ENCODE peak calls at places on chromosomes 1 and 21, in six cellular contexts. One of them, this sample, is unnamed.

GRCh38 chr1:236284291-236284711 is 2.5 kb upstream of the ERO1B start:
- DNase-seq in tibial nerve: no peak
- DNase-seq in neuronal stem cell: peak; percentile 39
- DNase-seq in tibial artery: no peak
- DNase-seq in K562: no peak
- DNase-seq in psoas muscle: no peak
- DNase-seq in this sample: no peak

GRCh38 chr1:31977361-31978131 is 36.1 kb upstream of the KHDRBS1 start:
- DNase-seq in neuronal stem cell: no peak
- DNase-seq in tibial artery: no peak
- DNase-seq in tibial nerve: no peak
- DNase-seq in psoas muscle: peak; percentile 74
- DNase-seq in K562: peak; percentile 80
- DNase-seq in this sample: no peak

GRCh38 chr1:116335847-116336246 is 37.2 kb upstream of the ATP1A1 start:
- DNase-seq in tibial nerve: no peak
- DNase-seq in K562: no peak
- DNase-seq in psoas muscle: no peak
- DNase-seq in tibial artery: no peak
- DNase-seq in neuronal stem cell: no peak
- DNase-seq in this sample: no peak

GRCh38 chr1:211920141-211920572 is 89.6 kb upstream of the LPGAT1 start:
- DNase-seq in K562: no peak
- DNase-seq in neuronal stem cell: no peak
- DNase-seq in tibial artery: peak; percentile 61
- DNase-seq in tibial nerve: peak; percentile 38
- DNase-seq in psoas muscle: no peak
- DNase-seq in this sample: no peak

GRCh38 chr1:36656838-36657237 is 174.1 kb upstream of the CSF3R start:
- DNase-seq in tibial nerve: no peak
- DNase-seq in tibial artery: no peak
- DNase-seq in psoas muscle: no peak
- DNase-seq in K562: no peak
- DNase-seq in neuronal stem cell: no peak
- DNase-seq in this sample: no peak

GRCh38 chr1:23325393-23325792 is 18.7 kb downstream of the HNRNPR start:
- DNase-seq in tibial artery: no peak
- DNase-seq in tibial nerve: no peak
- DNase-seq in K562: no peak
- DNase-seq in neuronal stem cell: no peak
- DNase-seq in psoas muscle: no peak
- DNase-seq in this sample: no peak

GRCh38 chr1:47415728-47416318 is at the start of gene FOXE3:
- DNase-seq in K562: no peak
- DNase-seq in neuronal stem cell: no peak
- DNase-seq in tibial artery: no peak
- DNase-seq in psoas muscle: no peak
- DNase-seq in tibial nerve: no peak
- DNase-seq in this sample: no peak

GRCh38 chr1:197557302-197557701 is 218.0 kb downstream of the DENND1B start:
- DNase-seq in psoas muscle: no peak
- DNase-seq in tibial nerve: no peak
- DNase-seq in K562: no peak
- DNase-seq in tibial artery: no peak
- DNase-seq in neuronal stem cell: no peak
- DNase-seq in this sample: no peak

GRCh38 chr1:210233216-210233494 is 559 bp downstream of the SERTAD4 start:
- DNase-seq in tibial nerve: no peak
- DNase-seq in psoas muscle: no peak
- DNase-seq in K562: no peak
- DNase-seq in tibial artery: no peak
- DNase-seq in neuronal stem cell: no peak
- DNase-seq in this sample: no peak

GRCh38 chr1:53470155-53470554 is 11.0 kb downstream of the DMRTB1 start:
- DNase-seq in K562: peak; percentile 69
- DNase-seq in tibial artery: peak; percentile 50
- DNase-seq in psoas muscle: peak; percentile 83
- DNase-seq in neuronal stem cell: peak; percentile 87
- DNase-seq in tibial nerve: peak; percentile 36
- DNase-seq in this sample: peak; percentile 56

GRCh38 chr1:98046031-98046641 is 125.3 kb upstream of the DPYD start:
- DNase-seq in K562: no peak
- DNase-seq in tibial nerve: no peak
- DNase-seq in neuronal stem cell: no peak
- DNase-seq in psoas muscle: no peak
- DNase-seq in tibial artery: no peak
- DNase-seq in this sample: no peak

GRCh38 chr1:228391411-228392020 is 15.1 kb downstream of the TRIM11 start:
- DNase-seq in K562: no peak
- DNase-seq in tibial nerve: no peak
- DNase-seq in psoas muscle: peak; percentile 41
- DNase-seq in tibial artery: no peak
- DNase-seq in neuronal stem cell: no peak
- DNase-seq in this sample: no peak

GRCh38 chr1:107975861-107976260 is 10.9 kb upstream of the VAV3 start:
- DNase-seq in K562: no peak
- DNase-seq in psoas muscle: no peak
- DNase-seq in tibial nerve: no peak
- DNase-seq in tibial artery: no peak
- DNase-seq in neuronal stem cell: no peak
- DNase-seq in this sample: no peak

GRCh38 chr1:165288301-165289120 is 68.0 kb downstream of the LMX1A start:
- DNase-seq in tibial artery: no peak
- DNase-seq in psoas muscle: peak; percentile 58
- DNase-seq in K562: no peak
- DNase-seq in neuronal stem cell: no peak
- DNase-seq in tibial nerve: no peak
- DNase-seq in this sample: no peak

GRCh38 chr1:2789986-2790581 is 11.4 kb downstream of the TTC34 start:
- DNase-seq in neuronal stem cell: no peak
- DNase-seq in psoas muscle: peak; percentile 38
- DNase-seq in tibial nerve: no peak
- DNase-seq in tibial artery: no peak
- DNase-seq in K562: no peak
- DNase-seq in this sample: no peak

GRCh38 chr1:47485817-47486216 is 48.0 kb downstream of the FOXD2 start:
- DNase-seq in neuronal stem cell: no peak
- DNase-seq in tibial artery: no peak
- DNase-seq in tibial nerve: no peak
- DNase-seq in K562: no peak
- DNase-seq in psoas muscle: no peak
- DNase-seq in this sample: no peak

GRCh38 chr1:81679972-81680371 is 120.8 kb upstream of the ADGRL2 start:
- DNase-seq in K562: no peak
- DNase-seq in psoas muscle: no peak
- DNase-seq in tibial artery: no peak
- DNase-seq in neuronal stem cell: peak; percentile 35
- DNase-seq in tibial nerve: no peak
- DNase-seq in this sample: no peak

GRCh38 chr21:32237021-32237420 is 41.8 kb downstream of the MIS18A start:
- DNase-seq in tibial nerve: no peak
- DNase-seq in psoas muscle: no peak
- DNase-seq in neuronal stem cell: no peak
- DNase-seq in K562: no peak
- DNase-seq in tibial artery: no peak
- DNase-seq in this sample: no peak

GRCh38 chr1:114623364-114623763 is 41.9 kb upstream of the BCAS2 start:
- DNase-seq in K562: no peak
- DNase-seq in psoas muscle: no peak
- DNase-seq in neuronal stem cell: no peak
- DNase-seq in tibial nerve: no peak
- DNase-seq in tibial artery: no peak
- DNase-seq in this sample: no peak

GRCh38 chr1:76289692-76290091 is 215.1 kb downstream of the ST6GALNAC3 start:
- DNase-seq in K562: no peak
- DNase-seq in neuronal stem cell: no peak
- DNase-seq in tibial artery: no peak
- DNase-seq in tibial nerve: no peak
- DNase-seq in psoas muscle: no peak
- DNase-seq in this sample: no peak

GRCh38 chr21:15444118-15444960 is 285.4 kb upstream of the USP25 start:
- DNase-seq in psoas muscle: no peak
- DNase-seq in tibial nerve: no peak
- DNase-seq in neuronal stem cell: no peak
- DNase-seq in K562: no peak
- DNase-seq in tibial artery: no peak
- DNase-seq in this sample: no peak

GRCh38 chr21:29304577-29304976 is 5.9 kb downstream of the BACH1 start:
- DNase-seq in tibial nerve: no peak
- DNase-seq in tibial artery: no peak
- DNase-seq in K562: no peak
- DNase-seq in psoas muscle: no peak
- DNase-seq in neuronal stem cell: no peak
- DNase-seq in this sample: no peak

GRCh38 chr21:29301703-29302102 is 3.0 kb downstream of the BACH1 start:
- DNase-seq in neuronal stem cell: no peak
- DNase-seq in psoas muscle: no peak
- DNase-seq in K562: no peak
- DNase-seq in tibial artery: no peak
- DNase-seq in tibial nerve: no peak
- DNase-seq in this sample: no peak

GRCh38 chr21:29303301-29303700 is 4.6 kb downstream of the BACH1 start:
- DNase-seq in K562: no peak
- DNase-seq in psoas muscle: no peak
- DNase-seq in tibial nerve: no peak
- DNase-seq in tibial artery: no peak
- DNase-seq in neuronal stem cell: no peak
- DNase-seq in this sample: no peak

GRCh38 chr21:29300547-29301138 is 1.9 kb downstream of the BACH1 start:
- DNase-seq in neuronal stem cell: no peak
- DNase-seq in psoas muscle: no peak
- DNase-seq in tibial nerve: no peak
- DNase-seq in K562: no peak
- DNase-seq in tibial artery: no peak
- DNase-seq in this sample: no peak

DNA sequence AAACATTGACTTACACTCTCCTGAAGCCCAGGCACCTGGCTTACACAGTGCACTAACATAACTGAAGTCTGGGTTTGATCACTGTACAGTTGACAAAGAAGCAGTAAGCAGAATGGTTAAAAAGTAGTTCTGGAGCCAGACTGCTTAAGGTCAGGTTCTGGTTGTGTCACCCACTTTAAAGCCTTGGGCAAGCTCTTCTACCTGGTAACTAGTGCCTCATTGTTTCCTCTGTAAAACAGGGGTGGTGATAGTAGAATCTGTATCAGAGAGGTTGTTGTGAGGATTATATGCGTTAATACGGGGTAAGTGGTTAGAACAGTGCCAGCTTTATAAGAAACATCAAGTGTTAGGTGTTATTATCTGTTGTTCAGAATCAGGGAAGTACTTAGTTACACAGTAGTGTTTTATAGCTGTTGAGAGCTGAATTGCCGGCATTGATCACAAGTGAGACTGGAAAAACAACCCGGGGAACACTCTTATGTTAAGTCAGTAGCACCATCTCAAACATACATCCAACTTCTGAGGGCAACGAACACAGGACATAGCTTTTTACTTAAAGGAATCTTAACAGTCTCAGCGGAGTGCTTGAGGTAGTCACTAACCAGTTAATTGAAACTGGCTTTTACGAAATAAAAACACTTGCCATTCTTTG is 3.7 kb downstream of the BACH1 start:
- DNase-seq in psoas muscle: no peak
- DNase-seq in tibial nerve: no peak
- DNase-seq in neuronal stem cell: no peak
- DNase-seq in K562: no peak
- DNase-seq in tibial artery: no peak
- DNase-seq in this sample: no peak
- H3K4me1 ChIP-seq in psoas muscle: peaks cover 62% of the 10 kb centered on the region
- H3K4me1 ChIP-seq in tibial nerve: peaks cover 45% of the 10 kb centered on the region
- H3K4me1 ChIP-seq in neuronal stem cell: peaks cover 11% of the 10 kb centered on the region
- H3K4me1 ChIP-seq in K562: peaks cover 21% of the 10 kb centered on the region
- H3K4me1 ChIP-seq in tibial artery: peaks cover 82% of the 10 kb centered on the region
- H3K4me1 ChIP-seq in this sample: peaks cover 8% of the 10 kb centered on the region

GRCh38 chr1:231091415-231091814 is 51.4 kb upstream of the FAM89A start:
- DNase-seq in neuronal stem cell: no peak
- DNase-seq in K562: no peak
- DNase-seq in tibial artery: no peak
- DNase-seq in psoas muscle: no peak
- DNase-seq in tibial nerve: no peak
- DNase-seq in this sample: no peak

GRCh38 chr1:231092380-231092779 is 52.3 kb upstream of the FAM89A start:
- DNase-seq in neuronal stem cell: no peak
- DNase-seq in psoas muscle: no peak
- DNase-seq in tibial nerve: no peak
- DNase-seq in K562: no peak
- DNase-seq in tibial artery: no peak
- DNase-seq in this sample: no peak

GRCh38 chr1:231093158-231093922 is 53.3 kb upstream of the FAM89A start:
- DNase-seq in tibial artery: no peak
- DNase-seq in neuronal stem cell: peak; percentile 66
- DNase-seq in psoas muscle: no peak
- DNase-seq in K562: peak; percentile 24
- DNase-seq in tibial nerve: no peak
- DNase-seq in this sample: no peak

GRCh38 chr1:231094421-231094820 is 54.4 kb upstream of the FAM89A start:
- DNase-seq in K562: no peak
- DNase-seq in psoas muscle: no peak
- DNase-seq in tibial artery: no peak
- DNase-seq in tibial nerve: no peak
- DNase-seq in neuronal stem cell: no peak
- DNase-seq in this sample: no peak

DNA sequence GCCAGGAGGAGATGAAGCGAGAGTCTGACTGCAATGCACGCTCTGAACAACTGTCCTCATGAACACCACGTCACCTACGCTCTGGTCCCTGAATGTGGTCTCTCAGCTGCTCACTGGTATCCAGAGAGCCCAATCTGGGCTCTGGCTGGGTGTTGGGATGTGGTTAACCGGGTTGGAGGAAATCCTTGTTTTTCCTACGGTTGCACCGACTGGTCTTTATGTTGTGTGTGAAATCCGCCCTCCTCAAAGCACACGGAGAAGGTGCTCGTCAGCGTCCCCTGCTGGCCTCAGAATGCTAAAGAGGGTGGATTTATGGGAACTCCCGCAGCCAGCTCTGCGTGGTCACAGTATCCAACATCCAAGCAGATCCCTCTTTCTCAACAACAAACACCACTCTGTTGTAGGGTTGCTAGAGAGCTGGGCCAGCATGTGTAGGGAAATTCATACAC is 51.8 kb upstream of the FAM89A start:
- DNase-seq in K562: peak; percentile 89
- DNase-seq in psoas muscle: no peak
- DNase-seq in neuronal stem cell: peak; percentile 9
- DNase-seq in tibial artery: no peak
- DNase-seq in tibial nerve: no peak
- DNase-seq in this sample: no peak
- H3K4me1 ChIP-seq in K562: no peaks in the 10 kb centered on the region
- H3K4me1 ChIP-seq in psoas muscle: no peaks in the 10 kb centered on the region
- H3K4me1 ChIP-seq in neuronal stem cell: peaks cover 12% of the 10 kb centered on the region
- H3K4me1 ChIP-seq in tibial artery: no peaks in the 10 kb centered on the region
- H3K4me1 ChIP-seq in tibial nerve: no peaks in the 10 kb centered on the region
- H3K4me1 ChIP-seq in this sample: no peaks in the 10 kb centered on the region

GRCh38 chr21:44301961-44302406 is 2.1 kb downstream of the PFKL start:
- DNase-seq in K562: no peak
- DNase-seq in tibial nerve: no peak
- DNase-seq in neuronal stem cell: no peak
- DNase-seq in tibial artery: no peak
- DNase-seq in psoas muscle: no peak
- DNase-seq in this sample: no peak
- H3K4me1 ChIP-seq in K562: peaks cover 78% of the 10 kb centered on the region
- H3K4me1 ChIP-seq in tibial nerve: peaks cover 77% of the 10 kb centered on the region
- H3K4me1 ChIP-seq in neuronal stem cell: peaks cover 27% of the 10 kb centered on the region
- H3K4me1 ChIP-seq in tibial artery: peaks cover 53% of the 10 kb centered on the region
- H3K4me1 ChIP-seq in psoas muscle: peaks cover 32% of the 10 kb centered on the region
- H3K4me1 ChIP-seq in this sample: peaks cover 11% of the 10 kb centered on the region

GRCh38 chr1:227306689-227307088 is 11.6 kb downstream of the CDC42BPA start:
- DNase-seq in K562: no peak
- DNase-seq in tibial artery: no peak
- DNase-seq in neuronal stem cell: no peak
- DNase-seq in tibial nerve: no peak
- DNase-seq in psoas muscle: no peak
- DNase-seq in this sample: no peak
- H3K4me1 ChIP-seq in K562: peaks cover 4% of the 10 kb centered on the region
- H3K4me1 ChIP-seq in tibial artery: peaks cover 28% of the 10 kb centered on the region
- H3K4me1 ChIP-seq in neuronal stem cell: no peaks in the 10 kb centered on the region
- H3K4me1 ChIP-seq in tibial nerve: no peaks in the 10 kb centered on the region
- H3K4me1 ChIP-seq in psoas muscle: peaks cover 34% of the 10 kb centered on the region
- H3K4me1 ChIP-seq in this sample: no peaks in the 10 kb centered on the region